ENCODE peak calls at places on chromosome 12, in six cellular contexts. R is GM13977, V is neural crest cell, Y is mesothelial cell of epicardium, G is cardiac fibroblast, W is fibroblast of lung. L is an unnamed sample.

GRCh38 chr12:45615268-45615667 is 114.2 kb upstream of the ARID2 start:
- DNase-seq in W (peak), R (no peak), G (peak), V (no peak), Y (no peak), L (no peak)

GRCh38 chr12:79327465-79327864 is 363.3 kb downstream of the PAWR start:
- DNase-seq in G (no peak), R (no peak), V (no peak), Y (no peak), W (no peak), L (no peak)

GRCh38 chr12:120212301-120212700 is 11.4 kb upstream of the RPLP0 start:
- DNase-seq in Y (no peak), R (no peak), W (no peak), V (no peak), G (no peak), L (no peak)

GRCh38 chr12:109638735-109639134 is 65.1 kb downstream of the MVK start:
- DNase-seq in V (no peak), W (no peak), R (no peak), G (no peak), Y (no peak), L (no peak)

GRCh38 chr12:32545413-32545970 is 133.6 kb upstream of the DNM1L start:
- DNase-seq in R (no peak), W (peak), V (no peak), Y (no peak), G (no peak), L (no peak)

GRCh38 chr12:71999795-72000194 is 61.1 kb downstream of the TPH2 start:
- DNase-seq in G (no peak), W (no peak), Y (no peak), R (no peak), V (no peak), L (no peak)

GRCh38 chr12:82754856-82755255 is 68.2 kb downstream of the TMTC2 start:
- DNase-seq in Y (no peak), R (no peak), W (no peak), G (no peak), V (no peak), L (no peak)

GRCh38 chr12:3436496-3437060 is 54.4 kb upstream of the PRMT8 start:
- DNase-seq in G (no peak), V (no peak), W (no peak), R (no peak), Y (no peak), L (no peak)

GRCh38 chr12:124381454-124382207 is 86.7 kb downstream of the RFLNA start:
- DNase-seq in V (no peak), R (no peak), Y (no peak), G (peak), W (peak), L (no peak)

GRCh38 chr12:113974006-113974405 is 7.9 kb upstream of the RBM19 start:
- DNase-seq in R (no peak), W (no peak), G (no peak), Y (no peak), V (no peak), L (no peak)

GRCh38 chr12:113967368-113967767 is 1.2 kb upstream of the RBM19 start:
- DNase-seq in R (no peak), Y (no peak), V (no peak), W (no peak), G (no peak), L (no peak)

GRCh38 chr12:113965951-113966797 is at the start of gene RBM19:
- DNase-seq in Y (peak), V (peak), W (peak), G (peak), R (peak), L (peak)

GRCh38 chr12:113973109-113973904 is 7.2 kb upstream of the RBM19 start:
- DNase-seq in V (no peak), G (no peak), Y (no peak), W (no peak), R (no peak), L (no peak)

DNA sequence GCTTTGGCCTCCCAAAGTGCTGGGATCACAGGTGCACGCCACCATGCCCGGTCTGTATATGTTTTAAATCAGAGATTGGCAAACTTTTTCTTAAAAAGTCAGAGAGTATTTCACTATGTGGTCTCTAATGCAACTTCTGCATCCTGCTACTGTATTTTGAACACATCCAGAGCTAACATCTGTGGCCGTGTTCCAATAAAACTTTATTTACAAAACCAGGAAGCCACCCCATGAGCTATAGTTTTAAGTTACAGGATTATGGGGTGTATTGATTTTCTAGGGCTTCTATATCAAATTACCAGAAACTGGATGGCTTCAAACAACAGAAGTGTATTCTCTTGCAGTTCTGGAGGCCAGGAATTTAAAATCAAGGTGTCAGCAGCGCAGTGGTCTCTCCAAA is 5.3 kb upstream of the RBM19 start:
- DNase-seq in G (no peak), R (no peak), Y (no peak), V (no peak), W (no peak), L (no peak)
- TF ChIP-seq CTCF in G (no peak), R (no peak), Y (no peak), V (no peak), W (no peak), L (no peak)

GRCh38 chr12:113643575-113643974 is 171.9 kb upstream of the LHX5 start:
- DNase-seq in W (no peak), V (no peak), R (no peak), G (no peak), Y (no peak), L (no peak)

GRCh38 chr12:113650476-113650875 is 178.8 kb upstream of the LHX5 start:
- DNase-seq in Y (no peak), W (no peak), G (no peak), R (no peak), V (no peak), L (no peak)

GRCh38 chr12:113649256-113649830 is 177.7 kb upstream of the LHX5 start:
- DNase-seq in G (no peak), W (no peak), R (no peak), Y (no peak), V (no peak), L (no peak)

GRCh38 chr12:113645183-113645582 is 173.5 kb upstream of the LHX5 start:
- DNase-seq in V (no peak), W (no peak), G (no peak), Y (no peak), R (no peak), L (no peak)

GRCh38 chr12:113647048-113647447 is 175.4 kb upstream of the LHX5 start:
- DNase-seq in W (no peak), R (no peak), G (peak), Y (no peak), V (peak), L (no peak)
- TF ChIP-seq CTCF in W (no peak), R (peak), G (no peak), Y (peak), V (no peak), L (peak)

GRCh38 chr12:47307680-47308399 is 228.1 kb upstream of the AMIGO2 start:
- DNase-seq in G (peak), W (peak), Y (no peak), V (no peak), R (peak), L (no peak)
- TF ChIP-seq CTCF in G (peak), W (peak), Y (no peak), V (peak), R (peak), L (peak)

GRCh38 chr12:93990832-93991748 is 157.3 kb upstream of the PLXNC1 start:
- DNase-seq in R (no peak), V (peak), G (peak), Y (no peak), W (peak), L (no peak)
- TF ChIP-seq CTCF in R (no peak), V (peak), G (peak), Y (no peak), W (peak), L (no peak)

DNA sequence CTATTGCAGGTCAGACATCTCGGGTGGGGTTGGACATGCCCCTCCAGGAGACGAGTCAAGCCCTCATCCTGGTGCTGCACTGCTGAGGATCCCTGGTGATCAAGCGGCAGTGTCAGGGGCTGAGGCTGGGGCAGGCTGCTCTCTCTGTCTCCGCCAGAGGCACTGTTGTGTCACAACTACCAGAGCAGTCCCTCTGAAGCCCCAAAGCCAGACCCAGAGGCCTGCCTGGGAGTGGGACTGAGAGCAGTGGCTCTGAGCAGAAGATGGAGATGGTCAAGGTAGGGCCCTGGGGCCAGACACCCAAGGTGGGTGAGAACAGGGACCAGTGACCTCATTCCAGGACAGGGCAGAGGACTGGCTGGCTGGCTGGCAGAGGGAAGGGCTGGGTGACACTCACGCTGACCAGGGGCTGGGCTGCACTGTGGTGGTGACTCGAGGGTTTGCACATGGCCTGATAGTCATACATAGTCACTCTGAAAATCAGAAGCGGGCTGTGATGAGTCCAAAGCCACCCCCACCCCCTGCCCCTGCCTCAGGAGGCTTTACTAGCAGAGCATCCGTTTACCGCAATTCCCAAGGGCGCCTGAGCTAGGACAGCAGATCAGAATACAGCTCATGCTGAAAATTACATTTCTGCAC is 19.6 kb upstream of the LRTM2 start:
- DNase-seq in G (peak), Y (no peak), V (no peak), R (peak), W (peak), L (no peak)
- TF ChIP-seq CTCF in G (peak), Y (no peak), V (peak), R (peak), W (peak), L (no peak)